ENCODE peak calls at places on chromosomes 5 and 9, in seven cellular contexts. N is H1, M is A549, W is HCT116, V is GM12878, H is endothelial cell of umbilical vein, U is K562. A is an unnamed sample.

GRCh38 chr5:148224131-148224742 is 14.1 kb upstream of the MARCOL start:
- DNase-seq in N (no peak), M (no peak), W (no peak), V (no peak), H (no peak), U (no peak), A (no peak)

GRCh38 chr5:74173260-74173659 is 467.3 kb downstream of the ENC1 start:
- DNase-seq in N (no peak), M (no peak), W (no peak), V (no peak), H (no peak), U (no peak), A (no peak)

GRCh38 chr5:91898865-91899264 is 515.7 kb upstream of the ARRDC3 start:
- DNase-seq in N (no peak), M (no peak), W (no peak), V (no peak), H (no peak), U (no peak), A (no peak)

GRCh38 chr9:69379250-69379982 is 54.4 kb downstream of the ENTREP1 start:
- DNase-seq in N (no peak), M (no peak), W (no peak), V (no peak), H (peak; percentile 86), U (no peak), A (no peak)

GRCh38 chr9:13862562-13862961 is 451.4 kb downstream of the NFIB start:
- DNase-seq in N (no peak), M (no peak), W (no peak), V (no peak), H (no peak), U (no peak), A (no peak)

GRCh38 chr5:6603643-6604042 is 29.2 kb downstream of the NSUN2 start:
- DNase-seq in N (no peak), M (no peak), W (no peak), V (no peak), H (no peak), U (no peak), A (no peak)

GRCh38 chr5:78958672-78959410 is 26.3 kb downstream of the ARSB start:
- DNase-seq in N (no peak), M (no peak), W (no peak), V (no peak), H (peak; percentile 37), U (no peak), A (no peak)

GRCh38 chr5:160369990-160370712 is at the start of gene C1QTNF2:
- DNase-seq in N (no peak), M (peak; percentile 56), W (no peak), V (no peak), H (peak; percentile 44), U (no peak), A (peak; percentile 42)

GRCh38 chr5:181260720-181261319 is at the start of gene TRIM52:
- DNase-seq in N (peak; percentile 83), M (peak; percentile 68), W (peak; percentile 89), V (peak; percentile 77), H (peak; percentile 92), U (peak; percentile 94), A (peak; percentile 94)

GRCh38 chr9:127112056-127112455 is 10.4 kb downstream of the ANGPTL2 start:
- DNase-seq in N (peak; percentile 87), M (no peak), W (no peak), V (no peak), H (no peak), U (peak; percentile 17), A (no peak)

GRCh38 chr5:151072234-151073025 is 8.4 kb downstream of the TNIP1 start:
- DNase-seq in N (no peak), M (peak; percentile 75), W (no peak), V (no peak), H (no peak), U (no peak), A (no peak)

GRCh38 chr5:34487202-34487879 is 168.8 kb upstream of the RAI14 start:
- DNase-seq in N (no peak), M (no peak), W (no peak), V (no peak), H (peak; percentile 91), U (no peak), A (no peak)

GRCh38 chr5:72454996-72455395 is 52.2 kb downstream of the ZNF366 start:
- DNase-seq in N (no peak), M (no peak), W (no peak), V (no peak), H (peak; percentile 83), U (no peak), A (no peak)

GRCh38 chr5:146647656-146648199 is 131.7 kb upstream of the GPR151 start:
- DNase-seq in N (no peak), M (no peak), W (no peak), V (no peak), H (no peak), U (no peak), A (no peak)

GRCh38 chr9:113895526-113895925 is 19.4 kb downstream of the ZNF618 start:
- DNase-seq in N (no peak), M (no peak), W (no peak), V (no peak), H (no peak), U (no peak), A (no peak)

GRCh38 chr5:109580225-109580624 is 109.5 kb upstream of the MAN2A1 start:
- DNase-seq in N (no peak), M (no peak), W (no peak), V (no peak), H (no peak), U (no peak), A (no peak)
- TF ChIP-seq MAX in N (no peak), M (no peak), W (no peak), V (no peak), H (no peak), U (no peak), A (no peak)

GRCh38 chr5:16782227-16782626 is 153.9 kb downstream of the MYO10 start:
- DNase-seq in N (no peak), M (no peak), W (no peak), V (no peak), H (no peak), U (no peak), A (no peak)

GRCh38 chr5:16773990-16774389 is 157.2 kb upstream of the RETREG1 start:
- DNase-seq in N (no peak), M (no peak), W (no peak), V (no peak), H (no peak), U (no peak), A (no peak)

GRCh38 chr5:16774806-16775205 is 158.0 kb upstream of the RETREG1 start:
- DNase-seq in N (no peak), M (no peak), W (no peak), V (no peak), H (peak; percentile 69), U (no peak), A (no peak)

GRCh38 chr5:16777432-16777831 is 158.7 kb downstream of the MYO10 start:
- DNase-seq in N (no peak), M (no peak), W (no peak), V (no peak), H (no peak), U (no peak), A (no peak)

GRCh38 chr5:16776611-16777251 is 159.4 kb downstream of the MYO10 start:
- DNase-seq in N (no peak), M (no peak), W (no peak), V (no peak), H (no peak), U (peak; percentile 32), A (no peak)
- TF ChIP-seq CTCF in N (peak; percentile 87), M (peak; percentile 20), W (no peak), V (no peak), H (peak; percentile 14), U (peak; percentile 54), A (no peak)

GRCh38 chr9:120867676-120868338 is 9.2 kb downstream of the PHF19 start:
- DNase-seq in N (no peak), M (no peak), W (no peak), V (no peak), H (no peak), U (no peak), A (no peak)

GRCh38 chr9:120869726-120870125 is 7.3 kb downstream of the PHF19 start:
- DNase-seq in N (no peak), M (no peak), W (no peak), V (no peak), H (no peak), U (no peak), A (peak; percentile 26)

GRCh38 chr9:120869360-120869687 is 7.7 kb downstream of the PHF19 start:
- DNase-seq in N (no peak), M (no peak), W (no peak), V (no peak), H (no peak), U (no peak), A (no peak)

GRCh38 chr9:120868339-120868675 is 8.7 kb downstream of the PHF19 start:
- DNase-seq in N (no peak), M (no peak), W (no peak), V (no peak), H (no peak), U (no peak), A (no peak)

GRCh38 chr9:120868676-120869359 is 8.2 kb downstream of the PHF19 start:
- DNase-seq in N (peak; percentile 97), M (peak; percentile 96), W (peak; percentile 94), V (peak; percentile 77), H (peak; percentile 86), U (peak; percentile 100), A (peak; percentile 98)
- TF ChIP-seq POLR2A in N (no peak), M (peak; percentile 48), W (no peak), V (peak; percentile 80), H (no peak), U (no peak), A (no peak)

DNA sequence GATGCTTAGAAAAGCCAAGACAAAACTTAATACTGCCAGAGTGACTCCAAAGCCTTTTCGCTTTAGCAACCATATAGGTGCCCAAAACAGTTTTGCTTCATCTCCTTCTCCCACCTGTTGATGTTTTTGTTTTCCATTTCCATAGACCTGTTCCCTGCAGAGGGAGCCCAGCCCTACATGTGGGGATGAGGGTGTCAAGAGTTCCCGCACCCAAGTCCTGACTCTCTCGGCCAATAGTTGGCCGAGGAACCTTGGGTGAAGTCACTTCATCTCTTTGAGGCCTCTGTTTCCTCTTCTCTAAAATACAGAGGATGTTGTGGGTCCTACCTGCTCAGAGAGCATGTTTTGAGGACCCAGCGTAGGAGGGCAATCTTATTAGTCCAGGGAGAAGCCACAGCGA is 38.5 kb upstream of the LCP2 start:
- DNase-seq in N (no peak), M (no peak), W (no peak), V (no peak), H (no peak), U (no peak), A (no peak)
- TF ChIP-seq MAX in N (no peak), M (no peak), W (no peak), V (no peak), H (no peak), U (no peak), A (no peak)

A was measured in NB4.